ENCODE peak calls at places on chromosomes 3 and 15, in eight cellular contexts. E, L, W, U, B, X, C and I are unnamed samples.

GRCh38 chr3:172582712-172583111 is 59.5 kb upstream of the TNFSF10 start:
- DNase-seq in B (no peak), E (no peak), L (no peak), U (no peak), C (no peak), W (no peak), X (no peak), I (no peak)

GRCh38 chr3:23650371-23651140 is 155.2 kb upstream of the UBE2E1 start:
- DNase-seq in X (no peak), B (no peak), L (no peak), E (no peak), W (no peak), U (peak; percentile 89), C (peak; percentile 14), I (no peak)

GRCh38 chr3:99808163-99808794 is 9.4 kb upstream of the CMSS1 start:
- DNase-seq in U (peak; percentile 83), B (no peak), L (peak; percentile 14), W (peak; percentile 77), X (peak; percentile 10), C (peak; percentile 33), E (peak; percentile 57), I (no peak)

GRCh38 chr3:141070727-141071357 is 19.7 kb downstream of the SPSB4 start:
- DNase-seq in L (no peak), W (peak; percentile 88), X (no peak), B (no peak), E (peak; percentile 94), U (peak; percentile 16), C (no peak), I (peak; percentile 33)

GRCh38 chr15:76696840-76697239 is 208.3 kb downstream of the SCAPER start:
- DNase-seq in X (no peak), B (no peak), U (no peak), C (no peak), E (no peak), W (no peak), L (no peak), I (no peak)

GRCh38 chr3:123319760-123320159 is 118.0 kb downstream of the SEC22A start:
- DNase-seq in B (no peak), L (no peak), C (no peak), X (no peak), E (peak; percentile 38), W (peak; percentile 43), U (no peak), I (no peak)

GRCh38 chr3:35224571-35225280 is 414.6 kb upstream of the ARPP21 start:
- DNase-seq in X (no peak), U (no peak), E (no peak), L (no peak), B (no peak), C (peak; percentile 0), W (no peak), I (no peak)

GRCh38 chr15:37773111-37773860 is 161.2 kb upstream of the TMCO5A start:
- DNase-seq in X (no peak), E (no peak), B (no peak), W (no peak), C (no peak), U (peak; percentile 91), L (no peak), I (no peak)

GRCh38 chr15:38878946-38879345 is 314.3 kb upstream of the RASGRP1 start:
- DNase-seq in B (no peak), L (no peak), E (no peak), X (no peak), W (no peak), U (no peak), C (no peak), I (no peak)

GRCh38 chr3:60746690-60747416 is 504.4 kb downstream of the FHIT start:
- DNase-seq in C (peak; percentile 6), W (no peak), B (no peak), U (peak; percentile 3), E (no peak), L (no peak), X (no peak), I (no peak)

GRCh38 chr3:136186330-136186729 is 9.8 kb downstream of the MSL2 start:
- DNase-seq in W (no peak), L (no peak), U (no peak), E (no peak), B (no peak), X (no peak), C (no peak), I (no peak)

GRCh38 chr15:36658321-36658720 is 78.9 kb downstream of the CDIN1 start:
- DNase-seq in X (no peak), U (no peak), C (no peak), W (no peak), L (no peak), B (no peak), E (no peak), I (no peak)

GRCh38 chr15:37019479-37020433 is 80.6 kb downstream of the MEIS2 start:
- DNase-seq in W (no peak), L (no peak), B (no peak), U (peak; percentile 85), X (no peak), C (peak; percentile 36), E (no peak), I (no peak)

GRCh38 chr3:98971183-98971681 is 69.7 kb upstream of the DCBLD2 start:
- DNase-seq in X (no peak), E (no peak), C (peak; percentile 87), B (no peak), L (no peak), U (peak; percentile 93), W (no peak), I (no peak)

GRCh38 chr15:77541421-77542181 is 91.1 kb downstream of the LINGO1 start:
- DNase-seq in L (no peak), C (no peak), U (peak; percentile 11), B (no peak), E (no peak), W (no peak), X (no peak), I (peak; percentile 61)

GRCh38 chr3:115615001-115615447 is 8.3 kb upstream of the GAP43 start:
- DNase-seq in B (no peak), E (peak; percentile 90), W (peak; percentile 74), L (no peak), X (no peak), U (peak; percentile 43), C (peak; percentile 1), I (no peak)

GRCh38 chr3:4011136-4011535 is 211.9 kb downstream of the LRRN1 start:
- DNase-seq in W (no peak), E (no peak), U (no peak), L (no peak), C (no peak), B (no peak), X (no peak), I (no peak)

GRCh38 chr3:187739561-187740445 is 5.5 kb downstream of the BCL6 start:
- DNase-seq in E (no peak), W (no peak), B (peak; percentile 60), X (peak; percentile 66), U (peak; percentile 97), L (peak; percentile 71), C (peak; percentile 88), I (peak; percentile 98)

GRCh38 chr3:123817413-123817812 is 66.7 kb downstream of the MYLK start:
- DNase-seq in L (no peak), C (no peak), W (no peak), E (no peak), U (peak; percentile 47), X (no peak), B (no peak), I (no peak)

GRCh38 chr15:68325721-68326120 is 48.2 kb downstream of the FEM1B start:
- DNase-seq in L (no peak), C (no peak), E (no peak), B (no peak), X (no peak), U (no peak), W (no peak), I (no peak)